ENCODE peak calls at places on chromosomes 4 and X, in six cellular contexts. R is DMS153; N is head of caudate nucleus; Q is NCI-H2029; M is HFFc6; G is activated CD4-positive, alpha-beta T cell treated with anti-CD3 and anti-CD28 coated beads, Interleukin-2, amount 10 ng/mL, durations not matched to agents 7 days and 5 days. I is an unnamed sample.

GRCh38 chr4:86960557-86960959 is 25.7 kb downstream of the AFF1 start:
- DNase-seq in G (no peak), R (no peak), N (no peak), M (peak; percentile 38), Q (no peak), I (no peak)

GRCh38 chr4:150814873-150815272 is 200.2 kb downstream of the LRBA start:
- DNase-seq in N (no peak), R (no peak), G (no peak), M (no peak), Q (no peak), I (no peak)

GRCh38 chr4:25925486-25926201 is 11.6 kb downstream of the SMIM20 start:
- DNase-seq in N (peak; percentile 79), R (peak; percentile 3), G (peak; percentile 39), M (peak; percentile 37), Q (no peak), I (no peak)

GRCh38 chrX:72029473-72030411 is 102.0 kb downstream of the RTL5 start:
- DNase-seq in R (no peak), G (no peak), Q (no peak), M (peak; percentile 85), N (no peak), I (no peak)

GRCh38 chr4:172688536-172688935 is 480.1 kb upstream of the GALNT7 start:
- DNase-seq in G (no peak), N (no peak), Q (no peak), M (no peak), R (no peak), I (no peak)

GRCh38 chrX:1027133-1027532 is 185.3 kb downstream of the CRLF2 start:
- DNase-seq in R (no peak), Q (no peak), N (no peak), G (no peak), M (no peak), I (no peak)

GRCh38 chr4:114368751-114369150 is 229.9 kb upstream of the UGT8 start:
- DNase-seq in R (no peak), M (no peak), Q (no peak), N (no peak), G (no peak), I (no peak)

GRCh38 chr4:37627263-37627662 is 58.9 kb downstream of the RELL1 start:
- DNase-seq in M (no peak), N (no peak), R (no peak), G (no peak), Q (no peak), I (no peak)

GRCh38 chrX:41259516-41259915 is 74.4 kb upstream of the DDX3X start:
- DNase-seq in G (no peak), R (no peak), Q (peak; percentile 14), M (no peak), N (no peak), I (no peak)

GRCh38 chr4:3531306-3531886 is 826 bp downstream of the LRPAP1 start:
- DNase-seq in R (no peak), G (no peak), Q (no peak), M (no peak), N (peak; percentile 44), I (peak; percentile 66)

GRCh38 chrX:132561974-132562373 is 73.1 kb upstream of the MBNL3 start:
- DNase-seq in M (no peak), G (no peak), N (no peak), Q (no peak), R (no peak), I (no peak)

GRCh38 chr4:2266181-2266580 is 4.3 kb upstream of the MXD4 start:
- DNase-seq in G (no peak), M (no peak), Q (no peak), N (peak; percentile 70), R (no peak), I (peak; percentile 89)

GRCh38 chr4:111792592-111792991 is 352.7 kb upstream of the FAM241A start:
- DNase-seq in G (no peak), Q (no peak), R (no peak), M (no peak), N (no peak), I (no peak)

GRCh38 chr4:87078987-87079469 is 141.4 kb downstream of the KLHL8 start:
- DNase-seq in G (no peak), R (no peak), Q (no peak), N (no peak), M (peak; percentile 69), I (no peak)

GRCh38 chrX:18617351-18617750 is 54.6 kb downstream of the RS1 start:
- DNase-seq in N (no peak), Q (no peak), M (peak; percentile 41), G (no peak), R (no peak), I (no peak)

GRCh38 chrX:20378291-20378920 is 111.7 kb upstream of the RPS6KA3 start:
- DNase-seq in M (peak; percentile 4), N (no peak), R (peak; percentile 65), Q (peak; percentile 87), G (no peak), I (no peak)

GRCh38 chr4:48546336-48546735 is 56.3 kb downstream of the ZAR1 start:
- DNase-seq in Q (no peak), M (peak; percentile 41), G (peak; percentile 58), N (peak; percentile 76), R (no peak), I (no peak)

I was measured in cardiac septum.